ENCODE peak calls at places on chromosomes 6 and 20, in four cellular contexts. P is adipocyte, C is MM.1S, M is PC-9. E is an unnamed sample. For H3K4me1, the result is how much of the 10 kb centered on the place peaks cover.

GRCh38 chr6:193180-193579 is 99.1 kb upstream of the DUSP22 start:
- DNase-seq in C (no peak), P (no peak), M (no peak), E (no peak)

GRCh38 chr6:125325586-125325985 is 23.8 kb upstream of the HDDC2 start:
- DNase-seq in C (no peak), P (no peak), M (no peak), E (no peak)

GRCh38 chr6:110723017-110723416 is 92.3 kb downstream of the CDK19 start:
- DNase-seq in C (no peak), P (no peak), M (no peak), E (no peak)

GRCh38 chr20:62686869-62687830 is 21.5 kb upstream of the NTSR1 start:
- DNase-seq in P (no peak), C (no peak), M (peak), E (peak)

GRCh38 chr20:38294334-38294592 is 9.7 kb upstream of the BPI start:
- DNase-seq in M (no peak), P (no peak), C (no peak), E (no peak)

GRCh38 chr6:90454835-90455427 is 131.9 kb downstream of the MAP3K7 start:
- DNase-seq in P (no peak), C (no peak), M (no peak), E (no peak)

GRCh38 chr6:32047084-32047478 is 8.9 kb downstream of the CYP21A2 start:
- DNase-seq in P (peak), M (peak), C (no peak), E (no peak)

GRCh38 chr6:167294241-167294640 is 3.1 kb downstream of the UNC93A start:
- DNase-seq in C (no peak), P (no peak), M (no peak), E (no peak)

GRCh38 chr6:44304282-44305199 is 8.6 kb downstream of the AARS2 start:
- DNase-seq in P (peak), M (peak), C (peak), E (peak)

GRCh38 chr6:73942581-73942980 is 246.6 kb downstream of the CD109 start:
- DNase-seq in M (no peak), C (no peak), P (peak), E (no peak)

GRCh38 chr6:33694401-33694931 is 17.0 kb downstream of the UQCC2 start:
- DNase-seq in P (peak), C (no peak), M (no peak), E (no peak)

GRCh38 chr20:31494131-31494530 is 19.0 kb downstream of the REM1 start:
- DNase-seq in M (peak), C (peak), P (no peak), E (peak)

GRCh38 chr20:49508435-49509199 is 26.1 kb upstream of the KCNB1 start:
- DNase-seq in P (peak), M (no peak), C (peak), E (peak)

GRCh38 chr6:30359276-30359675 is 14.3 kb downstream of the RPP21 start:
- DNase-seq in M (no peak), P (no peak), C (no peak), E (no peak)

GRCh38 chr6:24536466-24536865 is 41.7 kb downstream of the ALDH5A1 start:
- DNase-seq in C (no peak), P (no peak), M (no peak), E (no peak)

GRCh38 chr6:151002562-151002961 is 137.1 kb downstream of the MTHFD1L start:
- DNase-seq in C (no peak), M (no peak), P (no peak), E (no peak)

GRCh38 chr6:151001387-151002063 is 136.0 kb downstream of the MTHFD1L start:
- DNase-seq in P (no peak), C (no peak), M (no peak), E (no peak)

GRCh38 chr6:150996968-150997367 is 131.5 kb downstream of the MTHFD1L start:
- DNase-seq in M (no peak), P (no peak), C (no peak), E (no peak)

GRCh38 chr6:151004415-151005024 is 139.0 kb downstream of the MTHFD1L start:
- DNase-seq in M (peak), C (no peak), P (peak), E (no peak)

DNA sequence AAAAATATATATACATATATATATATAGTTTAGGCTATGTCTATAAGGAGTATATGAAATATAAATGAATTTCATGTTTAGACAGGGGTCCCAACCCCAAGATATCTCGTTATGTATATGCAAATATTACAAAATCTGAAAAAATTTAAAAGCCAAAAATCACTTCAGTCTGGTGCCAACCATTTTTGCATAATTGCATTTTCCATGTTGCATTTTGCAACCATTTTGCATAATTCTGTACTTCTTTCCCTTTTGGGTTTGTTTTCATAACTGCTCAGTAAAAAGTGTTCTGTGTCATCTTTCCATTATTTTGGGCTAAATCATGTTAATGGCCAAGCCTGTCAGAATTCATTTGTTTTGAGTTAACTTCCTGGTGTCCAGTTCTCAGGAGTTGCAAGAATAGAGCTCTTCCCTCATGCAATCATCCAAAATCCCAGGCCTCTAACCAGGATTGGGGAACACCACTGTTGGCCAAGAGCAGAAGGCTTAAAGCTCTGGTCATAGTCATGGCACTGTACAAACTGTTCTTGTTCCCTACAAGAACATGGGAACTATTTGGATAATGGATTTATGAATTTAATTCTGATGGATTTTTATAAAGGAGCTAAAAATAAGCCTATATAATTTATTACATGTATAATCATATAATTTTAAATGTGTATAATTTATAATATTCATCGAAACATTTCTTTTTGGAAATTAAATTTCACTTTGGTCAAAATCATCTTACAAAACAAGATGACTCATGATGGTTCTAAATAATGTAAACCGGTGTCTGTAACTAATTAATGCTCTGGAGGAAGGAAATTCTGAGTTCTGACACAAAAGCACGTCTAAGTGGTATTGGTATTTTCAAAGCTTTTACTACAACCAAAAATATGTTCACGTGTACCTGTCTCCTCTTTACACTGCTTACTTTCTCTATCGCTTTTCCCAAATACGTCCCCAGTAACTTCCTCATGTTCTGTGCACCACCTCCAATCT is 133.8 kb downstream of the MTHFD1L start:
- DNase-seq in M (no peak), C (no peak), P (peak), E (no peak)
- H3K4me3 ChIP-seq in M (no peak), C (no peak), P (no peak), E (no peak)

GRCh38 chr20:34012330-34012729 is 18.6 kb downstream of the RALY start:
- DNase-seq in M (no peak), C (no peak), P (no peak), E (no peak)
- H3K4me1 ChIP-seq in M (under half), C (half or more), P (under half), E (half or more)

DNA sequence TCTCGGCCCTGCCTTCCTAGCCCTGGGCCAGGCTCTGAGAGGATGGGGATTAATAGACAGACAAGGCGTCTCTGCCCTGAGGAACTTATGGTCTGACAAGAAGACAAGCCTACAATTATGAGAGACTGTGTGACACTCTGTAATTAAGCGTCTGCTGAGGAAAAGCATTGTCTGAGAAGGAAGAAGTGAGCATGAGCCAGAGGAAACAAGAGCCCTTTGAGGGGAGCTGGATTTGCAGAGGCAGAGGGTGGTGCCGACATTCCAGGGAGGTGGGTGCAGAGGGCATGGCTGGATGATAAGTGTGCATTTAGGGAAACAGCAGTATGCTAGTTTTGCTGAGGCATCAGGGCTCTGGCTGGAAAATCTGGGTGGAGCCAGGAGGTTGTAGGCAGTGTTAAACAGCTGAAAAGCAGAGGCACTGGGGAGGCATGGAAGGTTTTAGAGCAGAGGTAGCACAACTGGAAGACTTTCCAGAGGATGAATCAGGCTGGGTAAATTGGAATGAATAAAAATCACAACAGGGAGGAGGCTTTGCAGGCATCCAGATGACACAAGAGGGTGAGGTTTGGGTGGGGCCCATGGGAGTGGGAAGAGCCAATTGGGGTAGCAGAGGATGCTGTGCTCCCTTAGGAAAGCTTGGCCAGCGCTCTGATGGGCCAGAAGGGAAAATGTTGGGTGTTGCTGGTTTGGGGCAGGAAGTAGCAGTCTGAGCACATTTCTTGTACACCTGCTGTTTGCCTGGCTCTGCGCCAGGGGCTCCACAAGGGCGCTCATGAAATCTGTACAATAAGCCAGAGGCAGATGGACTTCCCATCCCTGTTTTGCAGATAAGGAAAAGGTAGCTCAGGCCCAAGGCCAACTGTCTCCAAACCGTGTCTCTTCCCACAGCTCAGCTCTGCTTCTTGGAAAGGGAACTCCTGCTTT is 74.0 kb upstream of the MYL9 start:
- DNase-seq in C (peak), P (peak), M (no peak), E (peak)
- H3K4me3 ChIP-seq in C (no peak), P (no peak), M (no peak), E (no peak)

GRCh38 chr6:126546771-126547170 is 206.9 kb downstream of the CENPW start:
- DNase-seq in P (no peak), C (no peak), M (no peak), E (no peak)
- H3K4me1 ChIP-seq in P (under half), C (under half), M (under half), E (under half)

GRCh38 chr6:11380549-11380948 is 148.1 kb upstream of the NEDD9 start:
- DNase-seq in P (no peak), C (no peak), M (no peak), E (no peak)

GRCh38 chr6:11379805-11380204 is 147.3 kb upstream of the NEDD9 start:
- DNase-seq in C (no peak), M (no peak), P (no peak), E (no peak)

GRCh38 chr6:11378639-11379038 is 146.2 kb upstream of the NEDD9 start:
- DNase-seq in M (no peak), P (peak), C (no peak), E (no peak)

GRCh38 chr6:11381801-11382513 is 149.5 kb upstream of the NEDD9 start:
- DNase-seq in P (no peak), C (peak), M (no peak), E (peak)

DNA sequence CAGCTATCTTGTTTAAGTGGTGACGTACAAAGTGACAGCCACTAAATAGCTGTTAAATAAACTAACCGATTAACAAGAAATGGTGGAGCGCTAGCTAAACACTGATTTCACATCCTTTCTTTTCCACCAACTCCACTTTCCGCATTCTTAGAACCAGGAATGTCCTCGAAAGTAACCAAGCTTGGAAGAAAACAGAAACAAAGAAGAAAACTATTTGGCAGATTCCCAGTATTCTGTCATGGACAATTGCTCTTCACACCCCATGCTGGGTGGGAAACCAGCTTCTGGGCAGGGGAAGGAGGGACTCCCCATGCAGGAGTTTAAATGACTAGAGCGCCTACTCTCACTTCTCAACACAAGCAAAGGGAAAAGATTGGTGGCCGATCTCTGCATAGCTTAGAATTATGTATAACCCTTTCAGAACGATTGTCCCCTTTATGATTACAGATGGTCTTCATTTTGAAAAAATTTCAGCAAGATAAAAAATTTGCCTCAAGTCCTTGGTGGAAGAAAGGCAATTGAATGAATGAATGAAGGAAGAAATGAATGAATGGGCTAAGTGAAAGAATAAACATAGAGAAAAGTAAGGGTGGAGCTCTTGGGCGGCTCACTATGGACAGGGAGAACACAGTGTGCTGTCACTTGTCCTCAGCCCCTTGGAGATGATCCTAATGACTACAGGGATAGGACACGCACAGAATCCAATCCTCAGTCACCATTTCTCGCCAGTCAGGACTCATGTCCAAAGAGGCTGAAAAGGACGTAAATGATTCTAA is 148.7 kb upstream of the NEDD9 start:
- DNase-seq in C (no peak), M (no peak), P (no peak), E (no peak)
- H3K4me3 ChIP-seq in C (peak), M (no peak), P (no peak), E (no peak)

GRCh38 chr6:159715168-159715567 is 12.1 kb upstream of the WTAP start:
- DNase-seq in P (no peak), C (no peak), M (no peak), E (no peak)
- H3K4me1 ChIP-seq in P (under half), C (under half), M (under half), E (under half)

DNA sequence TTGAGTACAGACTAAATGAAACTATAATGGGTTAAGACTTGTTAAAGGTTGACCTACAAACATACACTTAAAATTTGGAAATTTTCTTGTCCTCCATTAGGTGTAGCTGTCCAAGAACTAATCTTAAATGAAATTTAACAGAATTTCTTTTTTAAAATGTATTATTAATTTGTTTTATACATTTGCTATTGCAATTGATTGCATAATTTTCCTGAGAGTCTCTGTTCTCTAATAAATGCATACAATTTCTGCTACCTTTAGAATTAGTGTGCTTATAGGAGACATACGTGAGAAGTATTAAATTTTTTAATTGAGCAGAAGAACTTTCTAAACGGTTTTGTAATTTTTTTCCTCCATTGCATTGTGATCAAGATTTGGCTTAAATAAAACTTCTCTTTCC is 1.5 kb downstream of the FAM135A start:
- DNase-seq in M (no peak), C (no peak), P (peak), E (no peak)
- H3K4me3 ChIP-seq in M (peak), C (peak), P (peak), E (peak)

DNA sequence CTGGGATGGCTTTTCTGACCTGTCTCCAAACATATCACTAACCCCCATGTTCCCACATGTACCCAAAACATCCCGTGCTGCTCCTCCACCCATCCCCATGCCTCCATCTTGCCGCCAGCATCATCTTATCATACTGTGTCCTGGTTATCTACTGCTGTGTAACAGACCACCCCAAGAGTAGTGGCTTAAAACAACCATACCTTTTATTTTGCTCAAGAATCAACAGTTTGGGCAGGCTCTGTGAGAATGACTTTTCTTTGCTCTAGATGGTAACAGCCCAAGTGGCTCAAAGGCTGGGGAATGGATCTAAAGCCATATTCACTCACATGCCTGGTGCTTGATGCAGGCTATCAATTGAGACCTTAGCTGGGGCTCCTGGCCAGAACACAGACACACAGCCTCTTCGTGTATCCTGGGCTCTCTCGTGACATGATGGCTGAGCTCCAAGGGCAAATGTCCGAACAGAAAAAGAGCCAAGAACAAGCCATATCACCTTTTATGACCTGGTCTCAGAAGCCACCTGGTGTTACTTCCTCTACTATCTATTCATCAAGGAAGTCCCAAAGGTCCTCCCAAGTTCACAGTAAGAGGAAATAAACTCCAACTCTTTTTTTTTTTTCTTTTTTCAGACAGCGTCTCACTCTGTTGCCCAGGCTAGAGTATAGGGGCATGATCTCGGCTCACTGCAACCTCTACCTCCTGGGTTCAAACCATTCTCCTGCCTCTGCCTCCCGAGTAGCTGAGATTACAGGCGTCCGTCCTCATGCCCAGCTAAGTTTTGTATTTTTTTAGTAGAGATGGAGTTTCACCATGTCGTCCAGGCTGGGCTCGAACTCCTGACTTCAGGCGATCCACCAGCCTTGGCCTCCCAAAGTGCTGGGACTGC is 159.4 kb upstream of the JARID2 start:
- DNase-seq in M (no peak), C (no peak), P (no peak), E (no peak)
- H3K4me1 ChIP-seq in M (under half), C (under half), P (under half), E (under half)

DNA sequence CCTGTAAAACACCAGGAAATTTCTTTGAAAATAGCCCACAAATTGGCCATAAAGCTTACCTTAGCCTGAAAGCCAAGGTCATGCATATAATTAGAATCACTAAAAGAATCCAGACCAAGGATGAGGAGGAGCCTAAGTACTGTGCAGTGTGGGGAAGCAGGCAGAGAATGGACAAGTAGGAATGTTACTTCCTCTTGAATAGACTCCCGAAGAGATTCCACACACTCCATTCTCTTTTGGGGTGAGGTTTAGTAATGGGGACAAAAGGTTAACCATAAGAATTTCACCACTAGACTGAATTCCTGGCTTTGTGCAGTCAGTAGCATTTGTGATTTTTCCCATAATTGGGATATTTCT is 27.5 kb upstream of the MARCKS start:
- DNase-seq in P (peak), C (no peak), M (no peak), E (no peak)
- H3K4me3 ChIP-seq in P (no peak), C (no peak), M (no peak), E (no peak)

GRCh38 chr6:87757792-87758191 is 55.8 kb upstream of the AKIRIN2 start:
- DNase-seq in C (no peak), M (no peak), P (no peak), E (no peak)
- H3K4me1 ChIP-seq in C (under half), M (under half), P (under half), E (under half)